ENCODE peak calls at places on chromosomes 3 and 15, in four cellular contexts. T is H9, D is GM12878, R is mammary epithelial cell. E is an unnamed sample.

GRCh38 chr15:39788800-39789565 is 6.3 kb upstream of the FSIP1 start:
- DNase-seq in T (no peak), D (no peak), R (no peak), E (peak)

GRCh38 chr3:59286791-59287531 is 237.1 kb upstream of the CFAP20DC start:
- DNase-seq in D (no peak), T (no peak), R (peak), E (no peak)

GRCh38 chr3:129398803-129399144 is 29.7 kb downstream of the EFCAB12 start:
- DNase-seq in T (no peak), D (no peak), R (peak), E (peak)

GRCh38 chr3:50324351-50325144 is 2.0 kb upstream of the HYAL2 start:
- DNase-seq in D (no peak), T (peak), R (peak), E (peak)

GRCh38 chr3:8416965-8417364 is 84.7 kb upstream of the LMCD1 start:
- DNase-seq in T (peak), D (no peak), R (peak), E (peak)

GRCh38 chr3:172606021-172606420 is 82.8 kb upstream of the TNFSF10 start:
- DNase-seq in D (no peak), R (peak), T (no peak), E (no peak)

GRCh38 chr3:152174876-152175575 is 93.7 kb upstream of the MBNL1 start:
- DNase-seq in R (no peak), T (no peak), D (no peak), E (peak)

GRCh38 chr3:155086041-155086440 is 5.9 kb downstream of the MME start:
- DNase-seq in T (no peak), R (no peak), D (no peak), E (no peak)

GRCh38 chr15:37095993-37096877 is 4.1 kb downstream of the MEIS2 start:
- DNase-seq in T (peak), D (no peak), R (no peak), E (no peak)

GRCh38 chr3:4656646-4657318 is 163.6 kb downstream of the ITPR1 start:
- DNase-seq in D (no peak), T (no peak), R (no peak), E (no peak)

GRCh38 chr3:16881896-16882645 is 2.7 kb upstream of the PLCL2 start:
- DNase-seq in R (no peak), T (no peak), D (no peak), E (no peak)

GRCh38 chr3:42503957-42504333 is 1.5 kb downstream of the VIPR1 start:
- DNase-seq in T (peak), R (no peak), D (no peak), E (no peak)

GRCh38 chr15:86877171-86877631 is 797.5 kb downstream of the AGBL1 start:
- DNase-seq in T (no peak), R (peak), D (no peak), E (peak)

GRCh38 chr3:133782454-133782853 is 23.2 kb upstream of the SRPRB start:
- DNase-seq in T (no peak), D (no peak), R (no peak), E (no peak)

GRCh38 chr15:60179786-60180391 is 175.8 kb downstream of the FOXB1 start:
- DNase-seq in R (peak), D (peak), T (no peak), E (peak)

GRCh38 chr15:57777034-57777433 is 70.5 kb downstream of the POLR2M start:
- DNase-seq in D (no peak), R (no peak), T (no peak), E (no peak)

GRCh38 chr15:101051291-101052030 is 132.3 kb downstream of the LRRK1 start:
- DNase-seq in D (no peak), R (no peak), T (no peak), E (no peak)

GRCh38 chr15:70539912-70540520 is 223.3 kb downstream of the UACA start:
- DNase-seq in D (no peak), R (no peak), T (no peak), E (no peak)

GRCh38 chr3:100561459-100562158 is 47.8 kb upstream of the ADGRG7 start:
- DNase-seq in D (no peak), R (peak), T (peak), E (peak)

GRCh38 chr3:126889276-126890201 is 93.4 kb upstream of the PLXNA1 start:
- DNase-seq in T (no peak), R (no peak), D (no peak), E (no peak)

GRCh38 chr3:159668461-159668860 is 320.2 kb upstream of the IL12A start:
- DNase-seq in R (no peak), T (no peak), D (no peak), E (no peak)

GRCh38 chr15:38672814-38673292 is 108.2 kb upstream of the RASGRP1 start:
- DNase-seq in T (no peak), D (peak), R (no peak), E (no peak)

GRCh38 chr3:169772530-169772950 is 656 bp upstream of the MYNN start:
- DNase-seq in T (peak), D (peak), R (peak), E (peak)

GRCh38 chr3:169774186-169774585 is 990 bp downstream of the MYNN start:
- DNase-seq in D (no peak), R (peak), T (no peak), E (no peak)

GRCh38 chr3:169771651-169772529 is 1.3 kb upstream of the MYNN start:
- DNase-seq in T (peak), D (peak), R (peak), E (peak)

GRCh38 chr3:169769287-169770181 is at the start of gene ACTRT3:
- DNase-seq in T (peak), R (peak), D (no peak), E (peak)

GRCh38 chr3:169772951-169773816 is at the start of gene MYNN:
- DNase-seq in D (peak), T (peak), R (peak), E (peak)
- TF ChIP-seq CTCF in D (peak), T (no peak), R (peak), E (no peak)

GRCh38 chr3:120144267-120144666 is 50.0 kb upstream of the GSK3B start:
- DNase-seq in T (no peak), R (peak), D (no peak), E (peak)

GRCh38 chr3:120148187-120148954 is 54.1 kb upstream of the GSK3B start:
- DNase-seq in D (no peak), T (no peak), R (no peak), E (no peak)

GRCh38 chr3:120143676-120144075 is 49.4 kb upstream of the GSK3B start:
- DNase-seq in R (peak), T (no peak), D (no peak), E (no peak)

GRCh38 chr3:120145498-120146285 is 51.4 kb upstream of the GSK3B start:
- DNase-seq in R (peak), T (no peak), D (no peak), E (peak)

DNA sequence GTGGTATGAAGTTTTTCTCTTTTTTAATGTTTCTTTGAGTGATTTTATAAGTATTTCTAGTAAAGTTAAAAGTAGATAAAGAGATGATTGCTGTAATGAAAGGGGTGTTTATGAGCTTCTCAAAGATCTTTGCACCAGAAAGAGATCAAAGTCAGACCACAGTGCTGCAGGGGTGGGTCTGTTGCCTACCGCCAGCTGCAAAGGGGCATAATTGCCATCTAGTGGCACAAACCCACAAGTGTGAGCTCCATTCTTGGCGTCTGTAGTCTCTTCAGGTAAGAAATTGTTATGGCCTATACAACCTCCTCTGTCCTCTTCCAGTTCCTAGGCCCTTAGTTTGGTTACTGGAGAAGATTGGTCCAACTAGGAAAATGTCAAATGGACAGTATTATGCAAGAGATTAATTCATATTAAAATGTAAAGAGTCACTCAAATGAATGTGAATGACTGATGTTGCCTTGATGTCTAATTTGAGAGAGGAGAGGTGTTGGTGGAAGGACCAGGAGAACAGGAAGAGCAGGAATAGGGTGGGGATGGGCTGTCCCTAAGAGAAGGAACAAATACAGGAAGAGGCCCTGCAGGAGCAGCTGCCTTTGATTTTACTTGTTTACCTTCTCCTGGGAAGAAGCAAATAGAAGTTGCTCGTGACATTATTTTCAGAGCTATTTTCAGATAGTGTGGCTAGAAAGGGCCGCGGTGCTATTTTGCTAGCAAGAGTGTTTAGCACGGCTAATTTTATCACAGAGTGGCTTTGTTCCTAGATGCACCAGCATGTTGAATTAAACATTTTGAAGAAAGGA is 53.0 kb upstream of the GSK3B start:
- DNase-seq in D (no peak), T (peak), R (peak), E (no peak)
- H3K9ac ChIP-seq in D (no peak), T (no peak), R (peak), E (no peak)

DNA sequence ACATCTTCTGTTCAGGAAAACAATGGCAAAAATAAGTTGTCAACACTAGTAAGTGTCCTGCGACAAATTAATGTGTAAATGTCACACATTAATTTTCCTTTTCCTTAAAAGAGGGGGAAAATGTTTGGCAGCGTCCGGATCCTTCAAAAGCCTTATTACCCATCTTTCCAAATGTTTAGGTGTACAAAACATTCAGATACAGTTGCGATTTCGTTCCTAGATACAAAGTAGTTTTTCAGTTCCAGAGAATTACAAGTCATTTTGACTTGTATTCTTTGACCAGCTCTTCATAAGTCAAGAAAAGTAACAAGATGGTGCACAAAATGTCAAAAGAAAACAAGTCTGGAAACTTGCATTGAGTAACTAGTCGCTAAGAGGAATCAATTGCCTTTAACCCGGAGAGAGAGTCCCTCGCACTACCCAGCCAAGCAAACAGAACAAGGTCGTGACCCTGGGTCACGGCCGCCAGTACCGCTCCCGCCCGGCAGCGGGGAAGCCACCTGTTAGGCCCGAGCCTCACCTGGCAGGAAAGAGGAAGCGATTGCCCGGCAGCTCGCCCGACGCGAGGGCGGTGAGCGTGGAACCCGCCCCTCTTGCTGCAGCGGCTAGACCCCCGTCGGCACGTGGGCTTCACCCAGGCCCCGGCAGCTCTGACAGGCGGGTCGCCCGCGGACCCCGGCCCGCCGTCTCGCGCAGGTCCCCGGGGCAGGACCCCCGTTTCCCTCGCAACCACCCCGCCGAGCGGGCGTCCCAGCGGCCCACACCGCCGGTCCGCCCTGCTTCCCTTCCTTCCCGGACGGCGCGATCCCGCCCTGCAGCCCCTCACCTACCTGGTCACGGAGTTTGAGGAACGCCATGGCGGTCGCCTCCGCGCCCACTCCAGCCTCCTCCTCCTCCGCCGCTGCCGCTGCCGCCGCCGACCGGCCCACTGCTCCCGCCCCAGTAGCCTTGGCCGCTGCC is 61.0 kb upstream of the ANKRD28 start:
- DNase-seq in T (peak), R (peak), D (peak), E (peak)
- TF ChIP-seq CTCF in T (no peak), R (peak), D (no peak), E (no peak)

GRCh38 chr3:48623851-48624547 is 2.4 kb upstream of the TMEM89 start:
- DNase-seq in R (no peak), T (no peak), D (no peak), E (no peak)
- H3K9ac ChIP-seq in R (no peak), T (no peak), D (no peak), E (no peak)

GRCh38 chr15:75677601-75678323 is 30.1 kb downstream of the SNX33 start:
- DNase-seq in D (no peak), R (no peak), T (no peak), E (no peak)
- TF ChIP-seq CTCF in D (no peak), R (no peak), T (no peak), E (no peak)

DNA sequence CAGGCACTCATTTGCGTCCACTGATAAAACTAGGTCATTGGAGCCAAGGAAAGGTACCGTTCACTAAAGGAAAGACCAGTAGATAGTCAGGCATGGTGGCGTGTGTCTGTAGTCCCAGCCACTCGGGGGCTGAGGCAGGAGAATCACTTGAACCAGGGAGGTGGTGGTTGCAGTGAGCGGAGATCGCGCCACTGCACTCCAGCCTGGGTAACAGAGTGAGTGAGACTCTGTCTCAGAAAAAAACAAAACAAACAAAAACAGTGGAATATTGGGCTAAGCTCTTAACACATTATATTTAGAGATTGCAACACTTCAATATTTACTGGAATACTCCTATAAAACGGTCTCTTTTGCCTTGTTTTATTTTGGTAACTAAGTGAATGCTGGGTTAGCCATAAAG is 17.4 kb downstream of the MAP2K1 start:
- DNase-seq in D (no peak), T (no peak), R (no peak), E (no peak)
- H3K9ac ChIP-seq in D (no peak), T (peak), R (no peak), E (no peak)

GRCh38 chr3:186722457-186722856 is 5.3 kb downstream of the KNG1 start:
- DNase-seq in D (no peak), R (no peak), T (peak), E (peak)
- TF ChIP-seq CTCF in D (peak), R (peak), T (peak), E (peak)

DNA sequence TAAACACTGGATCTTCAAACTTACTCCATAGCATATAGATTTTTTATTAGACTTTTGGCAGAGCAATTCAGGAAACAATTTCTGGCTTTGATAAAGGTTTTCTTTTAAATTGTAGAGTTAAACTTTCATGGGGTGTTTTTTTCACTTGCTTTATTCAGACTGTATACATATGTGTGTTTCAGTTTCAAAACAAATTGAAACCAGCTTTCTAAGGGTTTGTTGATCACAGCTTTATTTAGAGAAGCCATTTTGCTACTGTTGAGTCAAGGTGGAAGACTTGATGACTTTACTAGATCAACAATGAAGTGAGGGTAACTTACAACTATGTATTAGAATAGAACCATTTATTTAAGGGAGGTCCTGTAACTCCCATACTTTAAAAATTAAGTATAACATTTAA is 6.2 kb downstream of the UBE2E1 start:
- DNase-seq in D (no peak), T (no peak), R (no peak), E (no peak)
- H3K9ac ChIP-seq in D (peak), T (no peak), R (no peak), E (no peak)

E was measured in fibroblast of lung.